ENCODE peak calls at places on chromosomes 12 and 14, in nine cellular contexts. One of them, this sample, is unnamed.
A peak's percentile ranks its signal among the peaks of the same experiment; 100 is the strongest.

GRCh38 chr14:95577875-95578274 is 43.0 kb downstream of the GLRX5 start:
- DNase-seq in epithelial cell of esophagus: no peak
- DNase-seq in A549: no peak
- DNase-seq in stomach: no peak
- DNase-seq in fibroblast of the aortic adventitia: no peak
- DNase-seq in gastrocnemius medialis: no peak
- DNase-seq in cardiac fibroblast: no peak
- DNase-seq in H9: no peak
- DNase-seq in RWPE1: no peak
- DNase-seq in this sample: no peak

GRCh38 chr14:61839452-61839851 is 77.2 kb downstream of the SNAPC1 start:
- DNase-seq in epithelial cell of esophagus: no peak
- DNase-seq in A549: no peak
- DNase-seq in stomach: no peak
- DNase-seq in fibroblast of the aortic adventitia: peak; percentile 67
- DNase-seq in gastrocnemius medialis: no peak
- DNase-seq in cardiac fibroblast: peak; percentile 82
- DNase-seq in H9: no peak
- DNase-seq in RWPE1: no peak
- DNase-seq in this sample: no peak

GRCh38 chr12:94145231-94145979 is 3.0 kb upstream of the PLXNC1 start:
- DNase-seq in epithelial cell of esophagus: peak; percentile 5
- DNase-seq in A549: no peak
- DNase-seq in stomach: no peak
- DNase-seq in fibroblast of the aortic adventitia: peak; percentile 65
- DNase-seq in gastrocnemius medialis: no peak
- DNase-seq in cardiac fibroblast: peak; percentile 65
- DNase-seq in H9: no peak
- DNase-seq in RWPE1: no peak
- DNase-seq in this sample: no peak

GRCh38 chr14:64682173-64682710 is 22.0 kb upstream of the PLEKHG3 start:
- DNase-seq in epithelial cell of esophagus: peak; percentile 83
- DNase-seq in A549: no peak
- DNase-seq in stomach: peak; percentile 81
- DNase-seq in fibroblast of the aortic adventitia: peak; percentile 89
- DNase-seq in gastrocnemius medialis: peak; percentile 29
- DNase-seq in cardiac fibroblast: peak; percentile 50
- DNase-seq in H9: peak; percentile 86
- DNase-seq in RWPE1: peak; percentile 62
- DNase-seq in this sample: no peak

GRCh38 chr14:56422703-56423213 is 156.8 kb upstream of the TMEM260 start:
- DNase-seq in epithelial cell of esophagus: peak; percentile 67
- DNase-seq in A549: peak; percentile 55
- DNase-seq in stomach: peak; percentile 88
- DNase-seq in fibroblast of the aortic adventitia: peak; percentile 92
- DNase-seq in gastrocnemius medialis: peak; percentile 6
- DNase-seq in cardiac fibroblast: peak; percentile 86
- DNase-seq in H9: peak; percentile 36
- DNase-seq in RWPE1: peak; percentile 56
- DNase-seq in this sample: no peak

GRCh38 chr12:34373926-34374325 is 351.6 kb downstream of the ALG10 start:
- DNase-seq in epithelial cell of esophagus: no peak
- DNase-seq in A549: no peak
- DNase-seq in stomach: no peak
- DNase-seq in fibroblast of the aortic adventitia: no peak
- DNase-seq in gastrocnemius medialis: no peak
- DNase-seq in cardiac fibroblast: no peak
- DNase-seq in H9: no peak
- DNase-seq in RWPE1: no peak
- DNase-seq in this sample: no peak

GRCh38 chr12:130086777-130087176 is 75.5 kb upstream of the FZD10 start:
- DNase-seq in epithelial cell of esophagus: no peak
- DNase-seq in A549: no peak
- DNase-seq in stomach: no peak
- DNase-seq in fibroblast of the aortic adventitia: no peak
- DNase-seq in gastrocnemius medialis: no peak
- DNase-seq in cardiac fibroblast: no peak
- DNase-seq in H9: no peak
- DNase-seq in RWPE1: no peak
- DNase-seq in this sample: no peak

GRCh38 chr12:52319097-52319496 is 2.1 kb downstream of the KRT83 start:
- DNase-seq in epithelial cell of esophagus: no peak
- DNase-seq in A549: no peak
- DNase-seq in stomach: no peak
- DNase-seq in fibroblast of the aortic adventitia: no peak
- DNase-seq in gastrocnemius medialis: no peak
- DNase-seq in cardiac fibroblast: no peak
- DNase-seq in H9: peak; percentile 58
- DNase-seq in RWPE1: no peak
- DNase-seq in this sample: no peak

GRCh38 chr12:78403136-78403535 is 461.4 kb upstream of the SYT1 start:
- DNase-seq in epithelial cell of esophagus: peak; percentile 24
- DNase-seq in A549: no peak
- DNase-seq in stomach: no peak
- DNase-seq in fibroblast of the aortic adventitia: peak; percentile 70
- DNase-seq in gastrocnemius medialis: no peak
- DNase-seq in cardiac fibroblast: peak; percentile 80
- DNase-seq in H9: no peak
- DNase-seq in RWPE1: peak; percentile 3
- DNase-seq in this sample: no peak

GRCh38 chr12:57158665-57159064 is 11.2 kb upstream of the LRP1-AS start:
- DNase-seq in epithelial cell of esophagus: no peak
- DNase-seq in A549: no peak
- DNase-seq in stomach: no peak
- DNase-seq in fibroblast of the aortic adventitia: peak; percentile 27
- DNase-seq in gastrocnemius medialis: no peak
- DNase-seq in cardiac fibroblast: no peak
- DNase-seq in H9: no peak
- DNase-seq in RWPE1: no peak
- DNase-seq in this sample: no peak

GRCh38 chr12:124689585-124689984 is 122.2 kb upstream of the NCOR2 start:
- DNase-seq in epithelial cell of esophagus: no peak
- DNase-seq in A549: no peak
- DNase-seq in stomach: no peak
- DNase-seq in fibroblast of the aortic adventitia: no peak
- DNase-seq in gastrocnemius medialis: no peak
- DNase-seq in cardiac fibroblast: no peak
- DNase-seq in H9: no peak
- DNase-seq in RWPE1: peak; percentile 43
- DNase-seq in this sample: no peak

GRCh38 chr12:129385637-129385990 is 518.2 kb downstream of the TMEM132D start:
- DNase-seq in epithelial cell of esophagus: no peak
- DNase-seq in A549: no peak
- DNase-seq in stomach: no peak
- DNase-seq in fibroblast of the aortic adventitia: no peak
- DNase-seq in gastrocnemius medialis: no peak
- DNase-seq in cardiac fibroblast: no peak
- DNase-seq in H9: no peak
- DNase-seq in RWPE1: no peak
- DNase-seq in this sample: no peak

GRCh38 chr14:92513966-92514843 is 624 bp downstream of the RIN3 start:
- DNase-seq in epithelial cell of esophagus: peak; percentile 28
- DNase-seq in A549: peak; percentile 40
- DNase-seq in stomach: no peak
- DNase-seq in fibroblast of the aortic adventitia: peak; percentile 37
- DNase-seq in gastrocnemius medialis: no peak
- DNase-seq in cardiac fibroblast: peak; percentile 40
- DNase-seq in H9: peak; percentile 50
- DNase-seq in RWPE1: peak; percentile 33
- DNase-seq in this sample: no peak

GRCh38 chr14:104870368-104871144 is 5.5 kb downstream of the CEP170B start:
- DNase-seq in epithelial cell of esophagus: no peak
- DNase-seq in A549: peak; percentile 45
- DNase-seq in stomach: peak; percentile 44
- DNase-seq in fibroblast of the aortic adventitia: no peak
- DNase-seq in gastrocnemius medialis: no peak
- DNase-seq in cardiac fibroblast: no peak
- DNase-seq in H9: peak; percentile 61
- DNase-seq in RWPE1: no peak
- DNase-seq in this sample: peak; percentile 44

GRCh38 chr12:26135571-26135970 is 10.7 kb upstream of the BHLHE41 start:
- DNase-seq in epithelial cell of esophagus: no peak
- DNase-seq in A549: no peak
- DNase-seq in stomach: no peak
- DNase-seq in fibroblast of the aortic adventitia: no peak
- DNase-seq in gastrocnemius medialis: no peak
- DNase-seq in cardiac fibroblast: no peak
- DNase-seq in H9: no peak
- DNase-seq in RWPE1: no peak
- DNase-seq in this sample: no peak

GRCh38 chr12:20946732-20947131 is 136.2 kb downstream of the SLCO1B3 start:
- DNase-seq in epithelial cell of esophagus: peak; percentile 31
- DNase-seq in A549: no peak
- DNase-seq in stomach: no peak
- DNase-seq in fibroblast of the aortic adventitia: peak; percentile 12
- DNase-seq in gastrocnemius medialis: no peak
- DNase-seq in cardiac fibroblast: peak; percentile 54
- DNase-seq in H9: peak; percentile 50
- DNase-seq in RWPE1: no peak
- DNase-seq in this sample: no peak

GRCh38 chr12:14836336-14837210 is 6.8 kb downstream of the ART4 start:
- DNase-seq in epithelial cell of esophagus: peak; percentile 89
- DNase-seq in A549: peak; percentile 50
- DNase-seq in stomach: no peak
- DNase-seq in fibroblast of the aortic adventitia: peak; percentile 91
- DNase-seq in gastrocnemius medialis: no peak
- DNase-seq in cardiac fibroblast: peak; percentile 96
- DNase-seq in H9: no peak
- DNase-seq in RWPE1: peak; percentile 35
- DNase-seq in this sample: no peak

GRCh38 chr14:20305265-20306078 is at the start of gene TTC5:
- DNase-seq in epithelial cell of esophagus: peak; percentile 90
- DNase-seq in A549: peak; percentile 79
- DNase-seq in stomach: peak; percentile 85
- DNase-seq in fibroblast of the aortic adventitia: peak; percentile 95
- DNase-seq in gastrocnemius medialis: peak; percentile 61
- DNase-seq in cardiac fibroblast: peak; percentile 95
- DNase-seq in H9: peak; percentile 84
- DNase-seq in RWPE1: peak; percentile 83
- DNase-seq in this sample: peak; percentile 89

GRCh38 chr14:100640481-100641273 is 53.5 kb upstream of the BEGAIN start:
- DNase-seq in epithelial cell of esophagus: no peak
- DNase-seq in A549: no peak
- DNase-seq in stomach: peak; percentile 37
- DNase-seq in fibroblast of the aortic adventitia: no peak
- DNase-seq in gastrocnemius medialis: no peak
- DNase-seq in cardiac fibroblast: no peak
- DNase-seq in H9: no peak
- DNase-seq in RWPE1: no peak
- DNase-seq in this sample: no peak

GRCh38 chr14:80865565-80865964 is 76.0 kb downstream of the CEP128 start:
- DNase-seq in epithelial cell of esophagus: no peak
- DNase-seq in A549: no peak
- DNase-seq in stomach: no peak
- DNase-seq in fibroblast of the aortic adventitia: no peak
- DNase-seq in gastrocnemius medialis: no peak
- DNase-seq in cardiac fibroblast: no peak
- DNase-seq in H9: no peak
- DNase-seq in RWPE1: no peak
- DNase-seq in this sample: no peak

GRCh38 chr14:80867091-80867490 is 74.4 kb downstream of the CEP128 start:
- DNase-seq in epithelial cell of esophagus: peak; percentile 65
- DNase-seq in A549: no peak
- DNase-seq in stomach: no peak
- DNase-seq in fibroblast of the aortic adventitia: no peak
- DNase-seq in gastrocnemius medialis: no peak
- DNase-seq in cardiac fibroblast: no peak
- DNase-seq in H9: no peak
- DNase-seq in RWPE1: no peak
- DNase-seq in this sample: no peak

GRCh38 chr14:80867798-80868197 is 73.7 kb downstream of the CEP128 start:
- DNase-seq in epithelial cell of esophagus: no peak
- DNase-seq in A549: no peak
- DNase-seq in stomach: no peak
- DNase-seq in fibroblast of the aortic adventitia: no peak
- DNase-seq in gastrocnemius medialis: no peak
- DNase-seq in cardiac fibroblast: no peak
- DNase-seq in H9: no peak
- DNase-seq in RWPE1: no peak
- DNase-seq in this sample: no peak

GRCh38 chr14:80862983-80863382 is 78.6 kb downstream of the CEP128 start:
- DNase-seq in epithelial cell of esophagus: no peak
- DNase-seq in A549: no peak
- DNase-seq in stomach: no peak
- DNase-seq in fibroblast of the aortic adventitia: peak; percentile 16
- DNase-seq in gastrocnemius medialis: no peak
- DNase-seq in cardiac fibroblast: peak; percentile 17
- DNase-seq in H9: no peak
- DNase-seq in RWPE1: no peak
- DNase-seq in this sample: no peak
- TF ChIP-seq CTCF in epithelial cell of esophagus: no peak
- TF ChIP-seq CTCF in A549: peak; percentile 59
- TF ChIP-seq CTCF in stomach: no peak
- TF ChIP-seq CTCF in fibroblast of the aortic adventitia: peak; percentile 25
- TF ChIP-seq CTCF in gastrocnemius medialis: no peak
- TF ChIP-seq CTCF in cardiac fibroblast: no peak
- TF ChIP-seq CTCF in H9: peak; percentile 26
- TF ChIP-seq CTCF in RWPE1: peak; percentile 27
- TF ChIP-seq CTCF in this sample: no peak

DNA sequence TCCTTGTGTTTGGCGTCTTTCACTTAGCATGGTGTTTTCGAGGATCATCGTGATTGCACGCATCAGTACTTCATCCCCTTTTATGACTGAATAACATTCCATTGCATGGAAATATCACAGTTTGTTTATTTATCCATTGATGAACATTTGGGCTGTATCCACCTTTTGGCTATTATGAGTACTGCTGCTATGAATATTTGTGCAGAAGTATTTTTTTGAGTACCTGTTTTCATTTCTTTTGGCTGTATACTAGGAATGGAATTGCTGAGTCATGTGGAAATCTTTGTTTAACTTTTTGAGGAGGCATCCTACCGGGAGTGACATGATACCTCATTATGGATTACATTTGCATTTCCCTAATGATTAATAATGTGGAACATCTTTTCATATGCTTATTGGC is 66.4 kb downstream of the WNK1 start:
- DNase-seq in epithelial cell of esophagus: peak; percentile 14
- DNase-seq in A549: no peak
- DNase-seq in stomach: no peak
- DNase-seq in fibroblast of the aortic adventitia: peak; percentile 30
- DNase-seq in gastrocnemius medialis: no peak
- DNase-seq in cardiac fibroblast: peak; percentile 27
- DNase-seq in H9: no peak
- DNase-seq in RWPE1: no peak
- DNase-seq in this sample: no peak
- TF ChIP-seq CTCF in epithelial cell of esophagus: no peak
- TF ChIP-seq CTCF in A549: no peak
- TF ChIP-seq CTCF in stomach: no peak
- TF ChIP-seq CTCF in fibroblast of the aortic adventitia: peak; percentile 29
- TF ChIP-seq CTCF in gastrocnemius medialis: no peak
- TF ChIP-seq CTCF in cardiac fibroblast: peak; percentile 16
- TF ChIP-seq CTCF in H9: no peak
- TF ChIP-seq CTCF in RWPE1: no peak
- TF ChIP-seq CTCF in this sample: no peak

GRCh38 chr12:69630191-69630590 is 19.5 kb upstream of the LRRC10 start:
- DNase-seq in epithelial cell of esophagus: peak; percentile 23
- DNase-seq in A549: peak; percentile 35
- DNase-seq in stomach: no peak
- DNase-seq in fibroblast of the aortic adventitia: no peak
- DNase-seq in gastrocnemius medialis: no peak
- DNase-seq in cardiac fibroblast: peak; percentile 8
- DNase-seq in H9: peak; percentile 47
- DNase-seq in RWPE1: peak; percentile 24
- DNase-seq in this sample: no peak
- TF ChIP-seq CTCF in epithelial cell of esophagus: peak; percentile 35
- TF ChIP-seq CTCF in A549: peak; percentile 19
- TF ChIP-seq CTCF in stomach: no peak
- TF ChIP-seq CTCF in fibroblast of the aortic adventitia: peak; percentile 5
- TF ChIP-seq CTCF in gastrocnemius medialis: no peak
- TF ChIP-seq CTCF in cardiac fibroblast: peak; percentile 34
- TF ChIP-seq CTCF in H9: peak; percentile 64
- TF ChIP-seq CTCF in RWPE1: no peak
- TF ChIP-seq CTCF in this sample: no peak

GRCh38 chr14:99524804-99525698 is 43.8 kb downstream of the CCNK start:
- DNase-seq in epithelial cell of esophagus: peak; percentile 60
- DNase-seq in A549: peak; percentile 64
- DNase-seq in stomach: peak; percentile 60
- DNase-seq in fibroblast of the aortic adventitia: peak; percentile 69
- DNase-seq in gastrocnemius medialis: no peak
- DNase-seq in cardiac fibroblast: peak; percentile 51
- DNase-seq in H9: no peak
- DNase-seq in RWPE1: peak; percentile 57
- DNase-seq in this sample: no peak
- TF ChIP-seq CTCF in epithelial cell of esophagus: peak; percentile 44
- TF ChIP-seq CTCF in A549: peak; percentile 55
- TF ChIP-seq CTCF in stomach: no peak
- TF ChIP-seq CTCF in fibroblast of the aortic adventitia: peak; percentile 47
- TF ChIP-seq CTCF in gastrocnemius medialis: no peak
- TF ChIP-seq CTCF in cardiac fibroblast: peak; percentile 29
- TF ChIP-seq CTCF in H9: peak; percentile 48
- TF ChIP-seq CTCF in RWPE1: peak; percentile 33
- TF ChIP-seq CTCF in this sample: no peak

This sample was measured in activated B cell treated with CpG ODN at 0.5 μM for 24 hours.